ENCODE peak calls at places on chromosome 13, in six cellular contexts. R is fibroblast of lung, M is BJ, X is upper lobe of left lung, N is body of pancreas, Q is GM06990. P is an unnamed sample.

GRCh38 chr13:29428310-29428991 is 167.0 kb downstream of the SLC7A1 start:
- DNase-seq in X (peak; percentile 65), M (no peak), N (peak; percentile 27), R (no peak), Q (no peak), P (no peak)

GRCh38 chr13:101627556-101627943 is 175.1 kb downstream of the ITGBL1 start:
- DNase-seq in X (no peak), N (no peak), R (peak; percentile 62), Q (no peak), M (no peak), P (no peak)

GRCh38 chr13:94546071-94546839 is 49.7 kb downstream of the TGDS start:
- DNase-seq in X (no peak), Q (no peak), N (no peak), M (no peak), R (no peak), P (no peak)

GRCh38 chr13:112442483-112443090 is 66.4 kb downstream of the SPACA7 start:
- DNase-seq in X (no peak), N (no peak), M (no peak), Q (no peak), R (peak; percentile 12), P (peak; percentile 12)

GRCh38 chr13:34416833-34417425 is 525.1 kb upstream of the NBEA start:
- DNase-seq in M (no peak), R (peak; percentile 92), N (no peak), Q (no peak), X (peak; percentile 7), P (no peak)

GRCh38 chr13:20430296-20430695 is 95.4 kb downstream of the CRYL1 start:
- DNase-seq in Q (no peak), R (no peak), N (no peak), M (no peak), X (no peak), P (no peak)

GRCh38 chr13:25771641-25772478 is 280.0 kb downstream of the SHISA2 start:
- DNase-seq in X (no peak), Q (no peak), M (no peak), N (no peak), R (peak; percentile 14), P (no peak)

GRCh38 chr13:95087746-95088305 is 213.4 kb downstream of the ABCC4 start:
- DNase-seq in R (peak; percentile 37), N (no peak), X (no peak), Q (no peak), M (no peak), P (no peak)

GRCh38 chr13:67620665-67621064 is 390.5 kb upstream of the PCDH9 start:
- DNase-seq in R (peak; percentile 89), X (no peak), M (no peak), N (no peak), Q (no peak), P (no peak)

GRCh38 chr13:83312194-83312593 is 570.1 kb downstream of the SLITRK1 start:
- DNase-seq in N (no peak), X (no peak), R (no peak), Q (no peak), M (no peak), P (no peak)

GRCh38 chr13:85500716-85501256 is 298.4 kb downstream of the SLITRK6 start:
- DNase-seq in M (no peak), Q (no peak), R (no peak), N (no peak), X (no peak), P (no peak)

GRCh38 chr13:41053384-41053826 is 7.9 kb upstream of the WBP4 start:
- DNase-seq in N (no peak), R (peak; percentile 63), Q (peak; percentile 45), M (peak; percentile 56), X (no peak), P (no peak)

GRCh38 chr13:71772376-71772775 is 94.6 kb downstream of the DACH1 start:
- DNase-seq in N (no peak), R (no peak), X (no peak), M (no peak), Q (no peak), P (no peak)

GRCh38 chr13:28485551-28485950 is 9.4 kb downstream of the FLT1 start:
- DNase-seq in M (no peak), Q (no peak), R (no peak), X (no peak), N (no peak), P (no peak)

GRCh38 chr13:75763511-75763910 is 127.4 kb downstream of the LMO7 start:
- DNase-seq in Q (no peak), X (no peak), N (no peak), R (no peak), M (no peak), P (no peak)

GRCh38 chr13:37407156-37407555 is 191.4 kb downstream of the POSTN start:
- DNase-seq in X (no peak), M (no peak), R (no peak), Q (no peak), N (no peak), P (no peak)

GRCh38 chr13:45278096-45278645 is 62.8 kb downstream of the TPT1 start:
- DNase-seq in R (peak; percentile 16), Q (no peak), X (no peak), N (no peak), M (no peak), P (no peak)

GRCh38 chr13:76331948-76332712 is 554.1 kb downstream of the KCTD12 start:
- DNase-seq in Q (no peak), X (no peak), M (no peak), R (peak; percentile 86), N (no peak), P (no peak)

GRCh38 chr13:41605319-41606285 is 148.3 kb downstream of the RGCC start:
- DNase-seq in M (no peak), X (no peak), N (no peak), Q (no peak), R (no peak), P (no peak)

GRCh38 chr13:74035881-74036280 is 98.3 kb downstream of the KLF12 start:
- DNase-seq in M (no peak), N (no peak), X (no peak), Q (no peak), R (no peak), P (no peak)

GRCh38 chr13:91185294-91185863 is 162.1 kb upstream of the MIR17HG start:
- DNase-seq in N (no peak), X (no peak), R (peak; percentile 57), Q (no peak), M (no peak), P (no peak)

GRCh38 chr13:48181482-48182145 is 51.4 kb upstream of the ITM2B start:
- DNase-seq in R (no peak), X (no peak), Q (no peak), N (no peak), M (no peak), P (no peak)

GRCh38 chr13:100561599-100562204 is 26.9 kb downstream of the GGACT start:
- DNase-seq in N (no peak), Q (no peak), R (no peak), X (no peak), M (no peak), P (no peak)

GRCh38 chr13:29496241-29496712 is 99.2 kb downstream of the SLC7A1 start:
- DNase-seq in X (peak; percentile 47), Q (peak; percentile 40), M (no peak), R (no peak), N (peak; percentile 95), P (no peak)

GRCh38 chr13:81929988-81930387 is 1589.1 kb upstream of the SPRY2 start:
- DNase-seq in R (peak; percentile 14), Q (no peak), M (no peak), X (no peak), N (no peak), P (no peak)

GRCh38 chr13:23321534-23322241 is 111.8 kb downstream of the SACS start:
- DNase-seq in Q (no peak), X (no peak), M (peak; percentile 81), N (no peak), R (peak; percentile 90), P (no peak)

GRCh38 chr13:30133554-30133912 is 173.8 kb downstream of the KATNAL1 start:
- DNase-seq in M (no peak), Q (no peak), X (peak; percentile 81), R (no peak), N (no peak), P (no peak)

GRCh38 chr13:109135018-109135417 is 505.6 kb downstream of the MYO16 start:
- DNase-seq in N (no peak), Q (no peak), M (no peak), R (no peak), X (no peak), P (no peak)
- TF ChIP-seq CTCF in N (no peak), Q (no peak), M (no peak), R (no peak), X (no peak), P (no peak)

GRCh38 chr13:27168870-27169525 is 2.6 kb downstream of the USP12 start:
- DNase-seq in Q (no peak), M (no peak), N (no peak), R (no peak), X (no peak), P (no peak)
- TF ChIP-seq CTCF in Q (no peak), M (no peak), N (no peak), R (no peak), X (no peak), P (no peak)

GRCh38 chr13:107999751-108000150 is 215.6 kb downstream of the LIG4 start:
- DNase-seq in R (no peak), N (no peak), M (no peak), X (no peak), Q (no peak), P (no peak)

GRCh38 chr13:107992542-107992941 is 222.8 kb downstream of the LIG4 start:
- DNase-seq in R (no peak), Q (no peak), M (no peak), X (no peak), N (no peak), P (no peak)

GRCh38 chr13:107993239-107993948 is 221.9 kb downstream of the LIG4 start:
- DNase-seq in M (no peak), N (no peak), X (no peak), Q (no peak), R (no peak), P (no peak)

GRCh38 chr13:107994137-107994536 is 221.2 kb downstream of the LIG4 start:
- DNase-seq in N (no peak), R (no peak), Q (no peak), M (no peak), X (no peak), P (no peak)
- TF ChIP-seq CTCF in N (no peak), R (no peak), Q (no peak), M (no peak), X (no peak), P (no peak)

GRCh38 chr13:39012608-39013007 is 22.0 kb upstream of the STOML3 start:
- DNase-seq in N (no peak), X (peak; percentile 7), R (no peak), Q (no peak), M (no peak), P (no peak)
- TF ChIP-seq CTCF in N (no peak), X (no peak), R (no peak), Q (no peak), M (peak; percentile 9), P (no peak)

GRCh38 chr13:110089815-110090214 is 217.1 kb downstream of the COL4A1 start:
- DNase-seq in Q (no peak), N (no peak), M (no peak), R (no peak), X (no peak), P (no peak)
- TF ChIP-seq CTCF in Q (peak; percentile 14), N (peak; percentile 18), M (peak; percentile 40), R (peak; percentile 27), X (no peak), P (no peak)

P was measured in natural killer cell.